ENCODE peak calls at places on chromosomes 1 and 21, in nine cellular contexts. One of them, this sample, is unnamed.

GRCh38 chr21:39088831-39089380 is 94.3 kb downstream of the PSMG1 start:
- DNase-seq in GM23248: peak
- DNase-seq in fibroblast of lung: peak
- DNase-seq in neural progenitor cell: no peak
- DNase-seq in MM.1S: no peak
- DNase-seq in HCT116: no peak
- DNase-seq in GM23338: no peak
- DNase-seq in astrocyte: peak
- DNase-seq in endothelial cell of umbilical vein: peak
- DNase-seq in this sample: no peak

GRCh38 chr1:31744165-31744888 is 19.8 kb downstream of the ADGRB2 start:
- DNase-seq in GM23248: no peak
- DNase-seq in fibroblast of lung: no peak
- DNase-seq in neural progenitor cell: no peak
- DNase-seq in MM.1S: peak
- DNase-seq in HCT116: no peak
- DNase-seq in GM23338: no peak
- DNase-seq in astrocyte: no peak
- DNase-seq in endothelial cell of umbilical vein: no peak
- DNase-seq in this sample: no peak

GRCh38 chr21:29433366-29434059 is 134.8 kb downstream of the BACH1 start:
- DNase-seq in GM23248: peak
- DNase-seq in fibroblast of lung: peak
- DNase-seq in neural progenitor cell: no peak
- DNase-seq in MM.1S: no peak
- DNase-seq in HCT116: no peak
- DNase-seq in GM23338: no peak
- DNase-seq in astrocyte: no peak
- DNase-seq in endothelial cell of umbilical vein: no peak
- DNase-seq in this sample: peak

GRCh38 chr21:15688809-15689208 is 41.0 kb upstream of the USP25 start:
- DNase-seq in GM23248: no peak
- DNase-seq in fibroblast of lung: peak
- DNase-seq in neural progenitor cell: no peak
- DNase-seq in MM.1S: peak
- DNase-seq in HCT116: no peak
- DNase-seq in GM23338: no peak
- DNase-seq in astrocyte: peak
- DNase-seq in endothelial cell of umbilical vein: no peak
- DNase-seq in this sample: no peak

GRCh38 chr1:30516505-30516858 is 206.9 kb downstream of the MATN1 start:
- DNase-seq in GM23248: no peak
- DNase-seq in fibroblast of lung: no peak
- DNase-seq in neural progenitor cell: no peak
- DNase-seq in MM.1S: no peak
- DNase-seq in HCT116: no peak
- DNase-seq in GM23338: no peak
- DNase-seq in astrocyte: no peak
- DNase-seq in endothelial cell of umbilical vein: no peak
- DNase-seq in this sample: no peak

GRCh38 chr1:34685225-34685624 is 69.6 kb upstream of the GJB5 start:
- DNase-seq in GM23248: no peak
- DNase-seq in fibroblast of lung: no peak
- DNase-seq in neural progenitor cell: no peak
- DNase-seq in MM.1S: no peak
- DNase-seq in HCT116: no peak
- DNase-seq in GM23338: no peak
- DNase-seq in astrocyte: no peak
- DNase-seq in endothelial cell of umbilical vein: no peak
- DNase-seq in this sample: peak

GRCh38 chr1:17540255-17541001 is 930 bp downstream of the ARHGEF10L start:
- DNase-seq in GM23248: peak
- DNase-seq in fibroblast of lung: peak
- DNase-seq in neural progenitor cell: peak
- DNase-seq in MM.1S: no peak
- DNase-seq in HCT116: no peak
- DNase-seq in GM23338: peak
- DNase-seq in astrocyte: no peak
- DNase-seq in endothelial cell of umbilical vein: no peak
- DNase-seq in this sample: peak

GRCh38 chr1:23793018-23793781 is 2.3 kb downstream of the LYPLA2 start:
- DNase-seq in GM23248: peak
- DNase-seq in fibroblast of lung: peak
- DNase-seq in neural progenitor cell: no peak
- DNase-seq in MM.1S: no peak
- DNase-seq in HCT116: no peak
- DNase-seq in GM23338: no peak
- DNase-seq in astrocyte: peak
- DNase-seq in endothelial cell of umbilical vein: no peak
- DNase-seq in this sample: peak

GRCh38 chr1:207069858-207070506 is 16.9 kb downstream of the PFKFB2 start:
- DNase-seq in GM23248: no peak
- DNase-seq in fibroblast of lung: no peak
- DNase-seq in neural progenitor cell: no peak
- DNase-seq in MM.1S: no peak
- DNase-seq in HCT116: no peak
- DNase-seq in GM23338: no peak
- DNase-seq in astrocyte: no peak
- DNase-seq in endothelial cell of umbilical vein: no peak
- DNase-seq in this sample: no peak

GRCh38 chr1:207069059-207069458 is 16.0 kb downstream of the PFKFB2 start:
- DNase-seq in GM23248: no peak
- DNase-seq in fibroblast of lung: no peak
- DNase-seq in neural progenitor cell: no peak
- DNase-seq in MM.1S: no peak
- DNase-seq in HCT116: no peak
- DNase-seq in GM23338: no peak
- DNase-seq in astrocyte: no peak
- DNase-seq in endothelial cell of umbilical vein: no peak
- DNase-seq in this sample: no peak

GRCh38 chr1:207067695-207068094 is 14.6 kb downstream of the PFKFB2 start:
- DNase-seq in GM23248: no peak
- DNase-seq in fibroblast of lung: no peak
- DNase-seq in neural progenitor cell: no peak
- DNase-seq in MM.1S: no peak
- DNase-seq in HCT116: no peak
- DNase-seq in GM23338: no peak
- DNase-seq in astrocyte: no peak
- DNase-seq in endothelial cell of umbilical vein: no peak
- DNase-seq in this sample: no peak

GRCh38 chr1:207064546-207064945 is 11.5 kb downstream of the PFKFB2 start:
- DNase-seq in GM23248: no peak
- DNase-seq in fibroblast of lung: no peak
- DNase-seq in neural progenitor cell: no peak
- DNase-seq in MM.1S: no peak
- DNase-seq in HCT116: no peak
- DNase-seq in GM23338: no peak
- DNase-seq in astrocyte: no peak
- DNase-seq in endothelial cell of umbilical vein: no peak
- DNase-seq in this sample: no peak

DNA sequence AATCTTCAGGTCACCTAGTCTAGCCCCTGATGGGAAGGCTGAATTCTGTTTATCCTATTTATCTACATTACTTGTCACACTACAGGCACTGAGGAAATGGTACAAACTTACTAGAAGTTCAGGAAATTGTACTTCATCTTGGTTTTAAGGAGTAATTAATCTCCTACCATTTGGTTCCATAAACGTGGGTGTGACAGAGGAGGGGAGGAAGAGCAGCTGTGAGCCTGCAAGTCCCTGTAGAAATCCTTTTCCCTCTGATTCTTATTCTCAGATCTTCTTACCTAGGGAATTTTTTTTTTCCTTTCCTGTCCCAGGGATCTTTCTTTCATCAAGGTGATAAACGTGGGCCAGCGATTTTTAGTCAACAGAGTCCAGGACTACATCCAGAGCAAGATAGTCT is 14.1 kb downstream of the PFKFB2 start:
- DNase-seq in GM23248: no peak
- DNase-seq in fibroblast of lung: no peak
- DNase-seq in neural progenitor cell: no peak
- DNase-seq in MM.1S: no peak
- DNase-seq in HCT116: no peak
- DNase-seq in GM23338: no peak
- DNase-seq in astrocyte: no peak
- DNase-seq in endothelial cell of umbilical vein: no peak
- DNase-seq in this sample: no peak
- H3K27ac ChIP-seq in GM23248: no peak
- H3K27ac ChIP-seq in fibroblast of lung: no peak
- H3K27ac ChIP-seq in neural progenitor cell: no peak
- H3K27ac ChIP-seq in MM.1S: no peak
- H3K27ac ChIP-seq in HCT116: no peak
- H3K27ac ChIP-seq in GM23338: no peak
- H3K27ac ChIP-seq in astrocyte: no peak
- H3K27ac ChIP-seq in endothelial cell of umbilical vein: no peak
- H3K27ac ChIP-seq in this sample: peak

DNA sequence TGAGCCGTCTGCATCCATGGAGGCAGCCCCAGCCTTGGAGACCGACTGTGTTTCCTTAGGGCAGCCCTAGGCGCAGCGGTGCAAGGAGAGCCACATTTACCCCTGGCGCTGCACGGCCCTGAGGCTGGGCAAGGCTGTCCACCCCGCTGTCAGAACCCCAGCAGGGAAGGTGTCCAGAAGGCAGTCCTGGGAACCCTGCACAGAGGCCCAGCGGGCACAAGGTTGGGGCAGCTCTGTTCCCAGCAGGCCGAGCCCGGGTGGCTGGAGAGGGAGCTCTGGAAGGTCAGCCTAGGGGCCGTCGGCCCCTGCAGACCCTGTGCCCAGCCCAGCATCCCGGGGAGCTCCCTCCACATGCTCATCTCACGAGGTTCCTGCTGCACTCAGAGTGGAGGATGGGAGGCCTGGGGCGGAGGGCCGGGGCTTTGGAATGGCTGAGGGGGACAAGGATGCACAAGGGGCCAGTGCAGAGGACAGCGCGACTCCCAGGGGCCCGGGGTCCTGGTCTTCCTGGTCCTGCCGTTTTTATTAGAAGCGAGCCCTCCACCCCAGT is 19.9 kb upstream of the SAMD11 start:
- DNase-seq in GM23248: no peak
- DNase-seq in fibroblast of lung: no peak
- DNase-seq in neural progenitor cell: peak
- DNase-seq in MM.1S: no peak
- DNase-seq in HCT116: no peak
- DNase-seq in GM23338: no peak
- DNase-seq in astrocyte: no peak
- DNase-seq in endothelial cell of umbilical vein: no peak
- DNase-seq in this sample: peak
- TF ChIP-seq EZH2 in GM23248: no peak
- TF ChIP-seq EZH2 in fibroblast of lung: no peak
- TF ChIP-seq EZH2 in neural progenitor cell: no peak
- TF ChIP-seq EZH2 in MM.1S: no peak
- TF ChIP-seq EZH2 in HCT116: no peak
- TF ChIP-seq EZH2 in GM23338: peak
- TF ChIP-seq EZH2 in astrocyte: no peak
- TF ChIP-seq EZH2 in endothelial cell of umbilical vein: no peak
- TF ChIP-seq EZH2 in this sample: no peak

GRCh38 chr1:154556422-154556821 is 2.0 kb downstream of the UBE2Q1 start:
- DNase-seq in GM23248: peak
- DNase-seq in fibroblast of lung: no peak
- DNase-seq in neural progenitor cell: peak
- DNase-seq in MM.1S: no peak
- DNase-seq in HCT116: no peak
- DNase-seq in GM23338: peak
- DNase-seq in astrocyte: peak
- DNase-seq in endothelial cell of umbilical vein: no peak
- DNase-seq in this sample: no peak

GRCh38 chr1:154558610-154559495 is at the start of gene UBE2Q1:
- DNase-seq in GM23248: peak
- DNase-seq in fibroblast of lung: peak
- DNase-seq in neural progenitor cell: peak
- DNase-seq in MM.1S: peak
- DNase-seq in HCT116: peak
- DNase-seq in GM23338: peak
- DNase-seq in astrocyte: peak
- DNase-seq in endothelial cell of umbilical vein: peak
- DNase-seq in this sample: peak

GRCh38 chr1:154557248-154557938 is 1.1 kb downstream of the UBE2Q1 start:
- DNase-seq in GM23248: peak
- DNase-seq in fibroblast of lung: no peak
- DNase-seq in neural progenitor cell: no peak
- DNase-seq in MM.1S: no peak
- DNase-seq in HCT116: no peak
- DNase-seq in GM23338: peak
- DNase-seq in astrocyte: no peak
- DNase-seq in endothelial cell of umbilical vein: peak
- DNase-seq in this sample: no peak

GRCh38 chr1:154559496-154559950 is 1.1 kb upstream of the UBE2Q1 start:
- DNase-seq in GM23248: peak
- DNase-seq in fibroblast of lung: peak
- DNase-seq in neural progenitor cell: peak
- DNase-seq in MM.1S: peak
- DNase-seq in HCT116: peak
- DNase-seq in GM23338: peak
- DNase-seq in astrocyte: peak
- DNase-seq in endothelial cell of umbilical vein: peak
- DNase-seq in this sample: peak

DNA sequence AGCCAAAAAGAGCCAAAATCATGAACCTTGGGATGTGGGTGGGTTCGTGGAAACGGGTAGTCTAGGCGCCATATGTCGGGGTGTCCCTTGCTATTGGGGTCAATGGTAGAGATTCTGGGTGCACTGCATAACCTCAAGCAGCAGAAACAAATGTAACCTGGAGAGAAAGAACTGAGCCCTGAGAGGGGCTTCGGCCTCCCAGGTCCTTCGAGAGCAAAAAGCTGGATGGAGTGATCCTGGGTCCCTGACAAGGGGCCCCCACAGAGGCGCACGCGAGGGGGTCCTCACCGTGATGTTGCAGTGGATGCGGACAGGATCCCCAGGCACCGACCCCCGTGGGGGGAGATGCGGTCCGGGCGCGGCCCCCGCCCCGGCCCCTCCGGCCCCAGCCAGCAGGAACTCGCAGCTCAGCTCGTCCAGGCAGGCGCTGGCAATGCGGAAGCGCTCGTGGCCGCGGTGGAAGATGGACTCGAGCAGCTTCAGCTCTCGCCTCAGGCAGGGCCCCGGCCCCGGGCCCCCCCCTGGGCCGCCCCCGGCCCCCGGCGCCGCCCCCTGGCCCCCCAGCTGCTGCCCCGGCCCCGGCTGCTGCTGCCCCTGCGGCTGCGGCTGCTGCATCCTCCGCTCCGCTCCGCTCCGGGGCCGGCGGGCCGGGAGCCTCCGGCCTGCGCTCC is 388 bp downstream of the UBE2Q1 start:
- DNase-seq in GM23248: peak
- DNase-seq in fibroblast of lung: no peak
- DNase-seq in neural progenitor cell: no peak
- DNase-seq in MM.1S: peak
- DNase-seq in HCT116: no peak
- DNase-seq in GM23338: peak
- DNase-seq in astrocyte: no peak
- DNase-seq in endothelial cell of umbilical vein: peak
- DNase-seq in this sample: peak
- H2AFZ ChIP-seq in GM23248: peak
- H2AFZ ChIP-seq in fibroblast of lung: no peak
- H2AFZ ChIP-seq in neural progenitor cell: peak
- H2AFZ ChIP-seq in MM.1S: peak
- H2AFZ ChIP-seq in HCT116: no peak
- H2AFZ ChIP-seq in GM23338: no peak
- H2AFZ ChIP-seq in astrocyte: peak
- H2AFZ ChIP-seq in endothelial cell of umbilical vein: no peak
- H2AFZ ChIP-seq in this sample: peak

GRCh38 chr1:40247655-40248054 is at the start of gene TMCO2:
- DNase-seq in GM23248: no peak
- DNase-seq in fibroblast of lung: no peak
- DNase-seq in neural progenitor cell: no peak
- DNase-seq in MM.1S: no peak
- DNase-seq in HCT116: no peak
- DNase-seq in GM23338: no peak
- DNase-seq in astrocyte: no peak
- DNase-seq in endothelial cell of umbilical vein: peak
- DNase-seq in this sample: peak

GRCh38 chr1:40252601-40253000 is 4.9 kb downstream of the TMCO2 start:
- DNase-seq in GM23248: no peak
- DNase-seq in fibroblast of lung: no peak
- DNase-seq in neural progenitor cell: no peak
- DNase-seq in MM.1S: no peak
- DNase-seq in HCT116: no peak
- DNase-seq in GM23338: no peak
- DNase-seq in astrocyte: peak
- DNase-seq in endothelial cell of umbilical vein: no peak
- DNase-seq in this sample: no peak

GRCh38 chr1:40255231-40255630 is 2.8 kb upstream of the ZMPSTE24 start:
- DNase-seq in GM23248: no peak
- DNase-seq in fibroblast of lung: no peak
- DNase-seq in neural progenitor cell: no peak
- DNase-seq in MM.1S: no peak
- DNase-seq in HCT116: no peak
- DNase-seq in GM23338: no peak
- DNase-seq in astrocyte: no peak
- DNase-seq in endothelial cell of umbilical vein: no peak
- DNase-seq in this sample: no peak

GRCh38 chr1:40248429-40248828 is 692 bp downstream of the TMCO2 start:
- DNase-seq in GM23248: no peak
- DNase-seq in fibroblast of lung: no peak
- DNase-seq in neural progenitor cell: no peak
- DNase-seq in MM.1S: no peak
- DNase-seq in HCT116: no peak
- DNase-seq in GM23338: no peak
- DNase-seq in astrocyte: peak
- DNase-seq in endothelial cell of umbilical vein: peak
- DNase-seq in this sample: no peak

DNA sequence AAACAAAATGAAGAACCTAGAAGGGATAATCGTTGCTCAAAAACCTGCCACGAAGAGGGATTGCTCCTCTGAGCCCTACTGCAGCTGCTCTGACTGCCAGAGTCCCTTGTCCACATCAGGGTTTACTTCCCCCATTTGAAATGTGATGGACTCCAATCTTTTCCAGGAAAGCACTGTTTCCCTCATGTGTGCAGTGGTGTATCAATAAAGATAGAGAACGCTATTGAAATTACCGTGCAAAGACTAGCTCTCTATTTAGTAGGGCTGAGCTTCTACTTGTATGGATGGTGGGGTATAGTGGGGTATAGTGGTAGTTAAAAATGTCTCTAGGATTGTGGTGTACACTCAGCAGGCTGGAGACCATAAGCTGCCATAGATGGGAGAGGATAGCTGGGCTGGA is 3.7 kb downstream of the TMCO2 start:
- DNase-seq in GM23248: no peak
- DNase-seq in fibroblast of lung: no peak
- DNase-seq in neural progenitor cell: no peak
- DNase-seq in MM.1S: no peak
- DNase-seq in HCT116: no peak
- DNase-seq in GM23338: no peak
- DNase-seq in astrocyte: no peak
- DNase-seq in endothelial cell of umbilical vein: no peak
- DNase-seq in this sample: no peak
- H3K27ac ChIP-seq in GM23248: no peak
- H3K27ac ChIP-seq in fibroblast of lung: no peak
- H3K27ac ChIP-seq in neural progenitor cell: no peak
- H3K27ac ChIP-seq in MM.1S: no peak
- H3K27ac ChIP-seq in HCT116: no peak
- H3K27ac ChIP-seq in GM23338: no peak
- H3K27ac ChIP-seq in astrocyte: no peak
- H3K27ac ChIP-seq in endothelial cell of umbilical vein: no peak
- H3K27ac ChIP-seq in this sample: no peak

This sample was measured in hepatocyte.